ENCODE peak calls at places on chromosomes 4 and X, in eight cellular contexts. One of them, this sample, is unnamed.

GRCh38 chr4:97073194-97073593 is 1070.1 kb downstream of the STPG2 start:
- DNase-seq in LNCaP clone FGC: no peak
- DNase-seq in cardiac muscle cell: no peak
- DNase-seq in kidney: no peak
- DNase-seq in right lobe of liver: no peak
- DNase-seq in lung: no peak
- DNase-seq in effector memory CD4-positive, alpha-beta T cell: no peak
- DNase-seq in cardiac fibroblast: no peak
- DNase-seq in this sample: no peak

GRCh38 chr4:138050601-138051000 is 191.5 kb downstream of the SLC7A11 start:
- DNase-seq in lung: no peak
- DNase-seq in cardiac muscle cell: no peak
- DNase-seq in LNCaP clone FGC: no peak
- DNase-seq in cardiac fibroblast: no peak
- DNase-seq in effector memory CD4-positive, alpha-beta T cell: no peak
- DNase-seq in kidney: no peak
- DNase-seq in right lobe of liver: no peak
- DNase-seq in this sample: no peak

GRCh38 chr4:54902261-54902660 is 223.1 kb downstream of the KDR start:
- DNase-seq in kidney: no peak
- DNase-seq in effector memory CD4-positive, alpha-beta T cell: no peak
- DNase-seq in cardiac muscle cell: no peak
- DNase-seq in cardiac fibroblast: peak; percentile 3
- DNase-seq in LNCaP clone FGC: peak; percentile 47
- DNase-seq in lung: no peak
- DNase-seq in right lobe of liver: no peak
- DNase-seq in this sample: no peak

GRCh38 chr4:72311291-72311690 is 257.7 kb downstream of the ADAMTS3 start:
- DNase-seq in kidney: no peak
- DNase-seq in cardiac fibroblast: no peak
- DNase-seq in effector memory CD4-positive, alpha-beta T cell: no peak
- DNase-seq in right lobe of liver: no peak
- DNase-seq in cardiac muscle cell: no peak
- DNase-seq in LNCaP clone FGC: no peak
- DNase-seq in lung: no peak
- DNase-seq in this sample: no peak

GRCh38 chr4:2253160-2254084 is 8.5 kb downstream of the MXD4 start:
- DNase-seq in kidney: peak; percentile 59
- DNase-seq in cardiac muscle cell: no peak
- DNase-seq in LNCaP clone FGC: no peak
- DNase-seq in right lobe of liver: peak; percentile 18
- DNase-seq in lung: no peak
- DNase-seq in cardiac fibroblast: no peak
- DNase-seq in effector memory CD4-positive, alpha-beta T cell: no peak
- DNase-seq in this sample: no peak

GRCh38 chr4:22962186-22962786 is 269.5 kb downstream of the GBA3 start:
- DNase-seq in kidney: no peak
- DNase-seq in cardiac fibroblast: peak; percentile 2
- DNase-seq in effector memory CD4-positive, alpha-beta T cell: no peak
- DNase-seq in right lobe of liver: no peak
- DNase-seq in cardiac muscle cell: peak; percentile 49
- DNase-seq in lung: no peak
- DNase-seq in LNCaP clone FGC: no peak
- DNase-seq in this sample: no peak

GRCh38 chr4:158997660-158998349 is 105.1 kb upstream of the RAPGEF2 start:
- DNase-seq in right lobe of liver: no peak
- DNase-seq in lung: no peak
- DNase-seq in kidney: no peak
- DNase-seq in cardiac fibroblast: no peak
- DNase-seq in LNCaP clone FGC: peak; percentile 67
- DNase-seq in effector memory CD4-positive, alpha-beta T cell: no peak
- DNase-seq in cardiac muscle cell: no peak
- DNase-seq in this sample: no peak

GRCh38 chrX:37883196-37883595 is 35.8 kb upstream of the DYNLT3 start:
- DNase-seq in LNCaP clone FGC: no peak
- DNase-seq in kidney: no peak
- DNase-seq in right lobe of liver: no peak
- DNase-seq in cardiac muscle cell: no peak
- DNase-seq in lung: no peak
- DNase-seq in cardiac fibroblast: no peak
- DNase-seq in effector memory CD4-positive, alpha-beta T cell: no peak
- DNase-seq in this sample: no peak

GRCh38 chr4:95049838-95050237 is 292.1 kb downstream of the BMPR1B start:
- DNase-seq in LNCaP clone FGC: peak; percentile 41
- DNase-seq in effector memory CD4-positive, alpha-beta T cell: no peak
- DNase-seq in kidney: no peak
- DNase-seq in right lobe of liver: no peak
- DNase-seq in cardiac muscle cell: peak; percentile 13
- DNase-seq in cardiac fibroblast: peak; percentile 61
- DNase-seq in lung: no peak
- DNase-seq in this sample: no peak

GRCh38 chr4:129453524-129453923 is 357.6 kb downstream of the C4orf33 start:
- DNase-seq in effector memory CD4-positive, alpha-beta T cell: no peak
- DNase-seq in LNCaP clone FGC: no peak
- DNase-seq in cardiac muscle cell: no peak
- DNase-seq in right lobe of liver: no peak
- DNase-seq in kidney: no peak
- DNase-seq in lung: no peak
- DNase-seq in cardiac fibroblast: no peak
- DNase-seq in this sample: no peak

GRCh38 chrX:1807301-1807731 is 192.5 kb downstream of the ASMT start:
- DNase-seq in right lobe of liver: no peak
- DNase-seq in effector memory CD4-positive, alpha-beta T cell: no peak
- DNase-seq in kidney: no peak
- DNase-seq in cardiac muscle cell: peak; percentile 14
- DNase-seq in lung: no peak
- DNase-seq in LNCaP clone FGC: no peak
- DNase-seq in cardiac fibroblast: no peak
- DNase-seq in this sample: peak; percentile 4

GRCh38 chr4:24932831-24933230 is 20.0 kb upstream of the CCDC149 start:
- DNase-seq in effector memory CD4-positive, alpha-beta T cell: no peak
- DNase-seq in cardiac muscle cell: no peak
- DNase-seq in lung: no peak
- DNase-seq in kidney: no peak
- DNase-seq in right lobe of liver: no peak
- DNase-seq in LNCaP clone FGC: no peak
- DNase-seq in cardiac fibroblast: no peak
- DNase-seq in this sample: no peak

GRCh38 chrX:41541381-41541780 is 94.2 kb downstream of the NYX start:
- DNase-seq in lung: no peak
- DNase-seq in effector memory CD4-positive, alpha-beta T cell: no peak
- DNase-seq in LNCaP clone FGC: no peak
- DNase-seq in cardiac muscle cell: no peak
- DNase-seq in kidney: no peak
- DNase-seq in cardiac fibroblast: no peak
- DNase-seq in right lobe of liver: no peak
- DNase-seq in this sample: no peak

GRCh38 chr4:30789219-30789671 is 69.1 kb downstream of the PCDH7 start:
- DNase-seq in effector memory CD4-positive, alpha-beta T cell: no peak
- DNase-seq in LNCaP clone FGC: no peak
- DNase-seq in cardiac fibroblast: no peak
- DNase-seq in right lobe of liver: no peak
- DNase-seq in lung: no peak
- DNase-seq in kidney: no peak
- DNase-seq in cardiac muscle cell: peak; percentile 18
- DNase-seq in this sample: no peak

GRCh38 chr4:40672528-40673522 is 43.2 kb upstream of the RBM47 start:
- DNase-seq in lung: peak; percentile 38
- DNase-seq in LNCaP clone FGC: no peak
- DNase-seq in kidney: no peak
- DNase-seq in cardiac muscle cell: no peak
- DNase-seq in effector memory CD4-positive, alpha-beta T cell: peak; percentile 12
- DNase-seq in right lobe of liver: peak; percentile 34
- DNase-seq in cardiac fibroblast: peak; percentile 97
- DNase-seq in this sample: peak; percentile 92

GRCh38 chr4:14850374-14851097 is 151.7 kb upstream of the CPEB2 start:
- DNase-seq in lung: no peak
- DNase-seq in effector memory CD4-positive, alpha-beta T cell: no peak
- DNase-seq in kidney: no peak
- DNase-seq in LNCaP clone FGC: no peak
- DNase-seq in cardiac fibroblast: no peak
- DNase-seq in cardiac muscle cell: no peak
- DNase-seq in right lobe of liver: no peak
- DNase-seq in this sample: no peak

GRCh38 chrX:101659601-101660063 is at the start of gene ARMCX2:
- DNase-seq in cardiac fibroblast: peak; percentile 76
- DNase-seq in cardiac muscle cell: peak; percentile 66
- DNase-seq in lung: peak; percentile 38
- DNase-seq in effector memory CD4-positive, alpha-beta T cell: no peak
- DNase-seq in right lobe of liver: peak; percentile 29
- DNase-seq in kidney: peak; percentile 84
- DNase-seq in LNCaP clone FGC: no peak
- DNase-seq in this sample: peak; percentile 50

GRCh38 chr4:152065545-152065944 is 304.7 kb upstream of the GATB start:
- DNase-seq in effector memory CD4-positive, alpha-beta T cell: no peak
- DNase-seq in kidney: no peak
- DNase-seq in cardiac muscle cell: no peak
- DNase-seq in cardiac fibroblast: no peak
- DNase-seq in right lobe of liver: no peak
- DNase-seq in LNCaP clone FGC: no peak
- DNase-seq in lung: no peak
- DNase-seq in this sample: no peak

GRCh38 chrX:22296871-22297270 is 24.2 kb downstream of the CBLL2 start:
- DNase-seq in effector memory CD4-positive, alpha-beta T cell: no peak
- DNase-seq in kidney: no peak
- DNase-seq in lung: no peak
- DNase-seq in cardiac muscle cell: no peak
- DNase-seq in right lobe of liver: no peak
- DNase-seq in LNCaP clone FGC: no peak
- DNase-seq in cardiac fibroblast: no peak
- DNase-seq in this sample: no peak

GRCh38 chrX:153597351-153597750 is 1.6 kb downstream of the CCNQ start:
- DNase-seq in lung: no peak
- DNase-seq in right lobe of liver: no peak
- DNase-seq in LNCaP clone FGC: no peak
- DNase-seq in kidney: no peak
- DNase-seq in cardiac muscle cell: no peak
- DNase-seq in cardiac fibroblast: no peak
- DNase-seq in effector memory CD4-positive, alpha-beta T cell: no peak
- DNase-seq in this sample: no peak
- H3K4me3 ChIP-seq in lung: no peak overlapping the region
- H3K4me3 ChIP-seq in right lobe of liver: no peak overlapping the region
- H3K4me3 ChIP-seq in LNCaP clone FGC: no peak overlapping the region
- H3K4me3 ChIP-seq in kidney: no peak overlapping the region
- H3K4me3 ChIP-seq in cardiac muscle cell: no peak overlapping the region
- H3K4me3 ChIP-seq in cardiac fibroblast: no peak overlapping the region
- H3K4me3 ChIP-seq in effector memory CD4-positive, alpha-beta T cell: peak overlapping the region; percentile 62
- H3K4me3 ChIP-seq in this sample: no peak overlapping the region

GRCh38 chrX:133085785-133086184 is 11.1 kb downstream of the USP26 start:
- DNase-seq in LNCaP clone FGC: no peak
- DNase-seq in right lobe of liver: no peak
- DNase-seq in lung: no peak
- DNase-seq in cardiac muscle cell: no peak
- DNase-seq in effector memory CD4-positive, alpha-beta T cell: no peak
- DNase-seq in kidney: peak; percentile 60
- DNase-seq in cardiac fibroblast: no peak
- DNase-seq in this sample: no peak

GRCh38 chrX:133089411-133089810 is 7.5 kb downstream of the USP26 start:
- DNase-seq in cardiac muscle cell: no peak
- DNase-seq in LNCaP clone FGC: no peak
- DNase-seq in right lobe of liver: no peak
- DNase-seq in lung: no peak
- DNase-seq in kidney: no peak
- DNase-seq in effector memory CD4-positive, alpha-beta T cell: no peak
- DNase-seq in cardiac fibroblast: no peak
- DNase-seq in this sample: no peak

GRCh38 chrX:133081990-133082389 is 14.9 kb downstream of the USP26 start:
- DNase-seq in lung: no peak
- DNase-seq in LNCaP clone FGC: no peak
- DNase-seq in cardiac muscle cell: no peak
- DNase-seq in right lobe of liver: no peak
- DNase-seq in kidney: no peak
- DNase-seq in effector memory CD4-positive, alpha-beta T cell: no peak
- DNase-seq in cardiac fibroblast: no peak
- DNase-seq in this sample: no peak

DNA sequence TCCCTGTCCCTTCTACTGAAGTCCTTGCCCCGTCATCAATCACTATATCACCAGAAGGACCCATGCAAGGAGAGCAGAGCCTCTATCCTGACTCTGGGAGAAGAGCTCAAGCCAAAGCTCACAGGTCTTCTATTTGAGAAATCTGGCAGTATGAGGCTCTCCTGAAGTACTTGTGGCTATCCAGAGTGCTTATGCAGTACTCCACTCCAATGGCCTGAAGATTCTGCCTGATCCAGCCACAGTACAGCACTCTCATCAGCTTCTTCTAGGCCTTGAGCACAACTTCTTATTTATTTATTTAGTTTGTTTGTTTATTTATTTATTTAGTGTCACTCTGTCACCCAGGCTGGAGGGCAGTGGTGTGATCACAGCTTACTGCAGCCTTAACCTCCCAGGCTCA is 13.0 kb downstream of the USP26 start:
- DNase-seq in effector memory CD4-positive, alpha-beta T cell: no peak
- DNase-seq in cardiac muscle cell: peak; percentile 4
- DNase-seq in cardiac fibroblast: no peak
- DNase-seq in lung: no peak
- DNase-seq in right lobe of liver: no peak
- DNase-seq in kidney: no peak
- DNase-seq in LNCaP clone FGC: no peak
- DNase-seq in this sample: no peak
- H3K4me3 ChIP-seq in effector memory CD4-positive, alpha-beta T cell: no peak overlapping the region
- H3K4me3 ChIP-seq in cardiac muscle cell: no peak overlapping the region
- H3K4me3 ChIP-seq in cardiac fibroblast: no peak overlapping the region
- H3K4me3 ChIP-seq in lung: no peak overlapping the region
- H3K4me3 ChIP-seq in right lobe of liver: no peak overlapping the region
- H3K4me3 ChIP-seq in kidney: no peak overlapping the region
- H3K4me3 ChIP-seq in LNCaP clone FGC: no peak overlapping the region
- H3K4me3 ChIP-seq in this sample: no peak overlapping the region

DNA sequence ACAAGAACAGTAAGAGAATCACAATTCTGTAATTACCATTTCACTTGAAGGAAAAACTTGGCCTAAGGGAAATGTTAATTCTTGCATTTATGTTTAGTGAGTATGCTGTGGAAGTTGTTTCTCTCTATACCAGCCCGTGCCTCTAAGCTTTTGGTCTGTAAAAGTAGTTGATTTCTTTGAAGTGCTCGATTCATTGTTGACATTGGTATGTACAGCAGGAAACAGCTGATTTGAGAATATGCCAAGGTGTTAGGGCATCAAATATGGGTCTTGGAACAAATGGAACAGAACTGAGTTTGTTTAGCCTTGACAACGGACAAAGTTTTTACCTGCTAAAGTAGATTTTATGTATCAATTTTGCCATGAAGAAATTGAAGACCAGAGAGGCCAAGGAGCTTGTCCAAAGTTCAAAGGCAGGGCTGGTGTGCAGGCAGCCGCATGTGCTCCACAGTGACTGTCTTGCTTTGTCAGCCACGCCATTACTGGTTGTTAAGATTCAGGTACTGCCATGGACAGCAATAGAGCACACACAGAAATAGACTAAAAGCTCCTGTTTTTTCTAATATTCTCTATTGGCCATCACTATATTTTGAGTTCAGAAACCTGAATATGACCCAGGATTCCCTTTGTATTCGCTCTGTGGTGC is 75.5 kb upstream of the TLR3 start:
- DNase-seq in LNCaP clone FGC: peak; percentile 34
- DNase-seq in cardiac fibroblast: no peak
- DNase-seq in kidney: no peak
- DNase-seq in lung: no peak
- DNase-seq in right lobe of liver: no peak
- DNase-seq in cardiac muscle cell: no peak
- DNase-seq in effector memory CD4-positive, alpha-beta T cell: no peak
- DNase-seq in this sample: no peak
- H3K4me3 ChIP-seq in LNCaP clone FGC: no peak overlapping the region
- H3K4me3 ChIP-seq in cardiac fibroblast: no peak overlapping the region
- H3K4me3 ChIP-seq in kidney: no peak overlapping the region
- H3K4me3 ChIP-seq in lung: no peak overlapping the region
- H3K4me3 ChIP-seq in right lobe of liver: no peak overlapping the region
- H3K4me3 ChIP-seq in cardiac muscle cell: no peak overlapping the region
- H3K4me3 ChIP-seq in effector memory CD4-positive, alpha-beta T cell: no peak overlapping the region
- H3K4me3 ChIP-seq in this sample: no peak overlapping the region

GRCh38 chr4:184824081-184824775 is 1.5 kb downstream of the ACSL1 start:
- DNase-seq in right lobe of liver: no peak
- DNase-seq in cardiac fibroblast: no peak
- DNase-seq in effector memory CD4-positive, alpha-beta T cell: no peak
- DNase-seq in LNCaP clone FGC: no peak
- DNase-seq in cardiac muscle cell: no peak
- DNase-seq in lung: no peak
- DNase-seq in kidney: no peak
- DNase-seq in this sample: no peak
- H3K4me3 ChIP-seq in right lobe of liver: peak overlapping the region; percentile 83
- H3K4me3 ChIP-seq in cardiac fibroblast: peak overlapping the region; percentile 60
- H3K4me3 ChIP-seq in effector memory CD4-positive, alpha-beta T cell: peak overlapping the region; percentile 56
- H3K4me3 ChIP-seq in LNCaP clone FGC: peak overlapping the region; percentile 73
- H3K4me3 ChIP-seq in cardiac muscle cell: peak overlapping the region; percentile 84
- H3K4me3 ChIP-seq in lung: no peak overlapping the region
- H3K4me3 ChIP-seq in kidney: peak overlapping the region; percentile 68
- H3K4me3 ChIP-seq in this sample: peak overlapping the region; percentile 61

This sample was measured in skeletal muscle cell.